ENCODE peak calls at places on chromosome 20, in eight cellular contexts. One of them, this sample, is unnamed.

GRCh38 chr20:13294522-13294921 is 73.4 kb downstream of the ISM1 start:
- DNase-seq in A673: no peak
- DNase-seq in CD8-positive, alpha-beta T cell: no peak
- DNase-seq in sigmoid colon: no peak
- DNase-seq in PC-3: no peak
- DNase-seq in thyroid gland: no peak
- DNase-seq in choroid plexus epithelial cell: no peak
- DNase-seq in fibroblast of lung: no peak
- DNase-seq in this sample: no peak

GRCh38 chr20:2576317-2576727 is 39.9 kb downstream of the TMC2 start:
- DNase-seq in sigmoid colon: no peak
- DNase-seq in PC-3: no peak
- DNase-seq in A673: peak; percentile 76
- DNase-seq in fibroblast of lung: no peak
- DNase-seq in thyroid gland: no peak
- DNase-seq in choroid plexus epithelial cell: no peak
- DNase-seq in CD8-positive, alpha-beta T cell: no peak
- DNase-seq in this sample: no peak

GRCh38 chr20:32978009-32978335 is 26.3 kb downstream of the SUN5 start:
- DNase-seq in A673: no peak
- DNase-seq in thyroid gland: no peak
- DNase-seq in PC-3: no peak
- DNase-seq in sigmoid colon: no peak
- DNase-seq in choroid plexus epithelial cell: no peak
- DNase-seq in CD8-positive, alpha-beta T cell: no peak
- DNase-seq in fibroblast of lung: no peak
- DNase-seq in this sample: no peak

GRCh38 chr20:25035924-25036323 is 22.0 kb downstream of the ACSS1 start:
- DNase-seq in CD8-positive, alpha-beta T cell: peak; percentile 41
- DNase-seq in PC-3: no peak
- DNase-seq in choroid plexus epithelial cell: no peak
- DNase-seq in thyroid gland: no peak
- DNase-seq in sigmoid colon: no peak
- DNase-seq in fibroblast of lung: no peak
- DNase-seq in A673: no peak
- DNase-seq in this sample: no peak

GRCh38 chr20:8421981-8422380 is 289.9 kb downstream of the PLCB1 start:
- DNase-seq in CD8-positive, alpha-beta T cell: no peak
- DNase-seq in A673: peak; percentile 25
- DNase-seq in choroid plexus epithelial cell: no peak
- DNase-seq in sigmoid colon: no peak
- DNase-seq in PC-3: no peak
- DNase-seq in thyroid gland: no peak
- DNase-seq in fibroblast of lung: peak; percentile 20
- DNase-seq in this sample: no peak

GRCh38 chr20:3251806-3252205 is 12.8 kb upstream of the SLC4A11 start:
- DNase-seq in thyroid gland: peak; percentile 21
- DNase-seq in sigmoid colon: no peak
- DNase-seq in CD8-positive, alpha-beta T cell: no peak
- DNase-seq in A673: no peak
- DNase-seq in choroid plexus epithelial cell: peak; percentile 40
- DNase-seq in fibroblast of lung: peak; percentile 45
- DNase-seq in PC-3: no peak
- DNase-seq in this sample: no peak

GRCh38 chr20:51961964-51962761 is 159.8 kb upstream of the SALL4 start:
- DNase-seq in A673: no peak
- DNase-seq in CD8-positive, alpha-beta T cell: no peak
- DNase-seq in thyroid gland: no peak
- DNase-seq in choroid plexus epithelial cell: no peak
- DNase-seq in sigmoid colon: no peak
- DNase-seq in fibroblast of lung: peak; percentile 20
- DNase-seq in PC-3: no peak
- DNase-seq in this sample: no peak

GRCh38 chr20:62355527-62356142 is 11.5 kb downstream of the LAMA5 start:
- DNase-seq in PC-3: peak; percentile 57
- DNase-seq in sigmoid colon: peak; percentile 88
- DNase-seq in choroid plexus epithelial cell: peak; percentile 69
- DNase-seq in thyroid gland: no peak
- DNase-seq in fibroblast of lung: no peak
- DNase-seq in A673: no peak
- DNase-seq in CD8-positive, alpha-beta T cell: no peak
- DNase-seq in this sample: no peak

GRCh38 chr20:31606928-31607639 is 2.0 kb downstream of the ID1 start:
- DNase-seq in A673: peak; percentile 55
- DNase-seq in thyroid gland: peak; percentile 64
- DNase-seq in fibroblast of lung: peak; percentile 85
- DNase-seq in CD8-positive, alpha-beta T cell: no peak
- DNase-seq in choroid plexus epithelial cell: peak; percentile 82
- DNase-seq in sigmoid colon: no peak
- DNase-seq in PC-3: peak; percentile 59
- DNase-seq in this sample: peak; percentile 73

GRCh38 chr20:53904261-53904660 is 166.1 kb downstream of the BCAS1 start:
- DNase-seq in thyroid gland: no peak
- DNase-seq in A673: no peak
- DNase-seq in sigmoid colon: no peak
- DNase-seq in fibroblast of lung: no peak
- DNase-seq in CD8-positive, alpha-beta T cell: no peak
- DNase-seq in choroid plexus epithelial cell: no peak
- DNase-seq in PC-3: no peak
- DNase-seq in this sample: no peak

GRCh38 chr20:1533059-1533458 is 24.4 kb downstream of the SIRPD start:
- DNase-seq in A673: no peak
- DNase-seq in thyroid gland: no peak
- DNase-seq in fibroblast of lung: no peak
- DNase-seq in CD8-positive, alpha-beta T cell: no peak
- DNase-seq in choroid plexus epithelial cell: no peak
- DNase-seq in PC-3: peak; percentile 4
- DNase-seq in sigmoid colon: no peak
- DNase-seq in this sample: no peak

GRCh38 chr20:53423587-53424146 is 170.0 kb downstream of the ZNF217 start:
- DNase-seq in CD8-positive, alpha-beta T cell: no peak
- DNase-seq in fibroblast of lung: no peak
- DNase-seq in sigmoid colon: no peak
- DNase-seq in PC-3: no peak
- DNase-seq in thyroid gland: no peak
- DNase-seq in A673: no peak
- DNase-seq in choroid plexus epithelial cell: no peak
- DNase-seq in this sample: no peak

GRCh38 chr20:51712501-51713212 is 55.5 kb downstream of the ATP9A start:
- DNase-seq in CD8-positive, alpha-beta T cell: no peak
- DNase-seq in thyroid gland: no peak
- DNase-seq in fibroblast of lung: peak; percentile 51
- DNase-seq in A673: peak; percentile 66
- DNase-seq in choroid plexus epithelial cell: peak; percentile 49
- DNase-seq in sigmoid colon: no peak
- DNase-seq in PC-3: peak; percentile 75
- DNase-seq in this sample: no peak

GRCh38 chr20:62376112-62377063 is 9.3 kb upstream of the LAMA5 start:
- DNase-seq in sigmoid colon: peak; percentile 87
- DNase-seq in PC-3: no peak
- DNase-seq in A673: no peak
- DNase-seq in choroid plexus epithelial cell: peak; percentile 61
- DNase-seq in thyroid gland: peak; percentile 70
- DNase-seq in fibroblast of lung: peak; percentile 52
- DNase-seq in CD8-positive, alpha-beta T cell: no peak
- DNase-seq in this sample: no peak

GRCh38 chr20:50107796-50108331 is 5.1 kb downstream of the UBE2V1 start:
- DNase-seq in thyroid gland: no peak
- DNase-seq in PC-3: no peak
- DNase-seq in sigmoid colon: no peak
- DNase-seq in fibroblast of lung: no peak
- DNase-seq in A673: no peak
- DNase-seq in choroid plexus epithelial cell: no peak
- DNase-seq in CD8-positive, alpha-beta T cell: no peak
- DNase-seq in this sample: no peak

GRCh38 chr20:50111120-50111828 is 1.7 kb downstream of the UBE2V1 start:
- DNase-seq in fibroblast of lung: no peak
- DNase-seq in A673: no peak
- DNase-seq in choroid plexus epithelial cell: peak; percentile 62
- DNase-seq in PC-3: peak; percentile 84
- DNase-seq in CD8-positive, alpha-beta T cell: no peak
- DNase-seq in sigmoid colon: no peak
- DNase-seq in thyroid gland: no peak
- DNase-seq in this sample: no peak

GRCh38 chr20:50110141-50111047 is 2.6 kb downstream of the UBE2V1 start:
- DNase-seq in fibroblast of lung: no peak
- DNase-seq in PC-3: peak; percentile 91
- DNase-seq in choroid plexus epithelial cell: peak; percentile 57
- DNase-seq in sigmoid colon: no peak
- DNase-seq in A673: no peak
- DNase-seq in thyroid gland: peak; percentile 29
- DNase-seq in CD8-positive, alpha-beta T cell: peak; percentile 68
- DNase-seq in this sample: no peak

GRCh38 chr20:50107086-50107645 is 5.8 kb downstream of the UBE2V1 start:
- DNase-seq in PC-3: no peak
- DNase-seq in sigmoid colon: no peak
- DNase-seq in fibroblast of lung: no peak
- DNase-seq in A673: no peak
- DNase-seq in thyroid gland: no peak
- DNase-seq in CD8-positive, alpha-beta T cell: no peak
- DNase-seq in choroid plexus epithelial cell: no peak
- DNase-seq in this sample: no peak

GRCh38 chr20:50108571-50109235 is 4.2 kb downstream of the UBE2V1 start:
- DNase-seq in choroid plexus epithelial cell: no peak
- DNase-seq in sigmoid colon: no peak
- DNase-seq in PC-3: peak; percentile 48
- DNase-seq in CD8-positive, alpha-beta T cell: no peak
- DNase-seq in A673: no peak
- DNase-seq in thyroid gland: peak; percentile 39
- DNase-seq in fibroblast of lung: no peak
- DNase-seq in this sample: no peak
- H3K4me3 ChIP-seq in choroid plexus epithelial cell: no peak overlapping the region
- H3K4me3 ChIP-seq in sigmoid colon: no peak overlapping the region
- H3K4me3 ChIP-seq in PC-3: no peak overlapping the region
- H3K4me3 ChIP-seq in CD8-positive, alpha-beta T cell: no peak overlapping the region
- H3K4me3 ChIP-seq in A673: no peak overlapping the region
- H3K4me3 ChIP-seq in thyroid gland: no peak overlapping the region
- H3K4me3 ChIP-seq in fibroblast of lung: no peak overlapping the region
- H3K4me3 ChIP-seq in this sample: no peak overlapping the region

GRCh38 chr20:40682104-40683045 is 6.7 kb downstream of the MAFB start:
- DNase-seq in thyroid gland: peak; percentile 91
- DNase-seq in sigmoid colon: no peak
- DNase-seq in A673: no peak
- DNase-seq in choroid plexus epithelial cell: peak; percentile 57
- DNase-seq in fibroblast of lung: peak; percentile 31
- DNase-seq in PC-3: no peak
- DNase-seq in CD8-positive, alpha-beta T cell: no peak
- DNase-seq in this sample: no peak
- H3K4me3 ChIP-seq in thyroid gland: peak overlapping the region; percentile 26
- H3K4me3 ChIP-seq in sigmoid colon: peak overlapping the region; percentile 44
- H3K4me3 ChIP-seq in A673: no peak overlapping the region
- H3K4me3 ChIP-seq in choroid plexus epithelial cell: peak overlapping the region; percentile 50
- H3K4me3 ChIP-seq in fibroblast of lung: no peak overlapping the region
- H3K4me3 ChIP-seq in PC-3: no peak overlapping the region
- H3K4me3 ChIP-seq in CD8-positive, alpha-beta T cell: no peak overlapping the region
- H3K4me3 ChIP-seq in this sample: peak overlapping the region; percentile 20

GRCh38 chr20:63741354-63741675 is 1.7 kb downstream of the SLC2A4RG start:
- DNase-seq in thyroid gland: no peak
- DNase-seq in A673: no peak
- DNase-seq in sigmoid colon: no peak
- DNase-seq in PC-3: no peak
- DNase-seq in CD8-positive, alpha-beta T cell: no peak
- DNase-seq in fibroblast of lung: no peak
- DNase-seq in choroid plexus epithelial cell: no peak
- DNase-seq in this sample: no peak
- H3K4me3 ChIP-seq in thyroid gland: no peak overlapping the region
- H3K4me3 ChIP-seq in A673: peak overlapping the region; percentile 78
- H3K4me3 ChIP-seq in sigmoid colon: peak overlapping the region; percentile 71
- H3K4me3 ChIP-seq in PC-3: peak overlapping the region; percentile 84
- H3K4me3 ChIP-seq in CD8-positive, alpha-beta T cell: peak overlapping the region; percentile 68
- H3K4me3 ChIP-seq in fibroblast of lung: peak overlapping the region; percentile 65
- H3K4me3 ChIP-seq in choroid plexus epithelial cell: peak overlapping the region; percentile 69
- H3K4me3 ChIP-seq in this sample: peak overlapping the region; percentile 59

DNA sequence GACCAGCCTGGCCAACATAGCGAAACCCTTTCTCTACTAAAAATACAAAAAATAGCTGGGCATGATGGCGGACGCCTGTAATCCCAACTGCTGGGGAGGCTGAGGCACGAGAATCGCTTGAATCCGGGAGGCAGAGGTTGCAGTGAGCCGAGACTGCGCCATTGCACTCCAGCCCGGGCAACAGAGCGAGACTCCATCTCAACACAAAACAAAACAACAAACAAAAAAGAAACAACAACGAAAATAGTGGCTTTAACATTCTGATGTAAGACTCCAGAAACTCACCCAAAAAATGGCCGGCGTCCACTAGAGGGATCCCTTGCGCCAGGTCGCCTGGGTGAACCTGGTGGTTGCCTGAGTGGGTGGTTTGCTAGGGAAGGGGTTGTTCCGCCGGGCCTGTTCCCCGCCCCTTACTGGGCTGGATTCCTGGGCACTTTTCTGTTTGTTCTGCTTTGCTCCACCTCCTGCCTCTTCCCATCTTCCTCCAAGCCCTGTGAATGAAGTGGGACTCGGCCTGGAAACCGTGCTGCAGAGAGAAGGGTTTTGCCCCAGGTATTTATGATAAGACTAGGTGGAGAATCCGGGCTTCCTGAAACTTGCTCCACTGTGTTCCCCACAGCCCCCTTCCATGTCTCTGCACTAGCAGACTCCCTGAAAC is 1.5 kb downstream of the PABPC1L start:
- DNase-seq in sigmoid colon: no peak
- DNase-seq in CD8-positive, alpha-beta T cell: peak; percentile 35
- DNase-seq in choroid plexus epithelial cell: peak; percentile 70
- DNase-seq in A673: peak; percentile 45
- DNase-seq in PC-3: peak; percentile 92
- DNase-seq in fibroblast of lung: peak; percentile 51
- DNase-seq in thyroid gland: peak; percentile 86
- DNase-seq in this sample: no peak
- H3K4me3 ChIP-seq in sigmoid colon: no peak overlapping the region
- H3K4me3 ChIP-seq in CD8-positive, alpha-beta T cell: no peak overlapping the region
- H3K4me3 ChIP-seq in choroid plexus epithelial cell: no peak overlapping the region
- H3K4me3 ChIP-seq in A673: no peak overlapping the region
- H3K4me3 ChIP-seq in PC-3: peak overlapping the region; percentile 79
- H3K4me3 ChIP-seq in fibroblast of lung: no peak overlapping the region
- H3K4me3 ChIP-seq in thyroid gland: no peak overlapping the region
- H3K4me3 ChIP-seq in this sample: no peak overlapping the region